ENCODE peak calls at places on chromosomes 2 and 18, in six cellular contexts. One of them, this sample, is unnamed.

GRCh38 chr2:121197369-121198091 is 87.5 kb downstream of the TFCP2L1 start:
- DNase-seq in heart left ventricle: no peak
- DNase-seq in IMR-90: peak; percentile 35
- DNase-seq in A549: peak; percentile 23
- DNase-seq in cardiac muscle cell: peak; percentile 54
- DNase-seq in CD8-positive, alpha-beta T cell: no peak
- DNase-seq in this sample: no peak

GRCh38 chr2:45812039-45812500 is 160.6 kb downstream of the PRKCE start:
- DNase-seq in A549: no peak
- DNase-seq in IMR-90: peak; percentile 86
- DNase-seq in cardiac muscle cell: peak; percentile 36
- DNase-seq in heart left ventricle: no peak
- DNase-seq in CD8-positive, alpha-beta T cell: no peak
- DNase-seq in this sample: no peak

GRCh38 chr2:208254118-208254870 is 577 bp downstream of the IDH1 start:
- DNase-seq in A549: peak; percentile 81
- DNase-seq in cardiac muscle cell: peak; percentile 83
- DNase-seq in heart left ventricle: peak; percentile 84
- DNase-seq in IMR-90: peak; percentile 66
- DNase-seq in CD8-positive, alpha-beta T cell: peak; percentile 84
- DNase-seq in this sample: peak; percentile 81

GRCh38 chr2:173271825-173272224 is 82.8 kb upstream of the CDCA7 start:
- DNase-seq in cardiac muscle cell: peak; percentile 6
- DNase-seq in A549: peak; percentile 13
- DNase-seq in CD8-positive, alpha-beta T cell: no peak
- DNase-seq in IMR-90: no peak
- DNase-seq in heart left ventricle: no peak
- DNase-seq in this sample: no peak

GRCh38 chr2:241759091-241759807 is 17.4 kb upstream of the GAL3ST2 start:
- DNase-seq in IMR-90: no peak
- DNase-seq in cardiac muscle cell: no peak
- DNase-seq in heart left ventricle: no peak
- DNase-seq in A549: no peak
- DNase-seq in CD8-positive, alpha-beta T cell: no peak
- DNase-seq in this sample: no peak

GRCh38 chr2:8939486-8940114 is 63.9 kb downstream of the MBOAT2 start:
- DNase-seq in A549: no peak
- DNase-seq in cardiac muscle cell: no peak
- DNase-seq in CD8-positive, alpha-beta T cell: no peak
- DNase-seq in IMR-90: no peak
- DNase-seq in heart left ventricle: no peak
- DNase-seq in this sample: no peak

GRCh38 chr2:204468689-204469429 is 76.4 kb upstream of the PARD3B start:
- DNase-seq in IMR-90: peak; percentile 86
- DNase-seq in CD8-positive, alpha-beta T cell: no peak
- DNase-seq in cardiac muscle cell: peak; percentile 48
- DNase-seq in A549: no peak
- DNase-seq in heart left ventricle: no peak
- DNase-seq in this sample: no peak

GRCh38 chr2:73969356-73969755 is 15.4 kb upstream of the TET3 start:
- DNase-seq in A549: no peak
- DNase-seq in heart left ventricle: no peak
- DNase-seq in IMR-90: no peak
- DNase-seq in cardiac muscle cell: no peak
- DNase-seq in CD8-positive, alpha-beta T cell: no peak
- DNase-seq in this sample: no peak

GRCh38 chr2:140589273-140589672 is 1541.5 kb downstream of the LRP1B start:
- DNase-seq in IMR-90: no peak
- DNase-seq in A549: no peak
- DNase-seq in cardiac muscle cell: peak; percentile 5
- DNase-seq in heart left ventricle: no peak
- DNase-seq in CD8-positive, alpha-beta T cell: no peak
- DNase-seq in this sample: no peak

GRCh38 chr2:70871398-70872211 is 36.0 kb upstream of the CD207 start:
- DNase-seq in cardiac muscle cell: peak; percentile 83
- DNase-seq in IMR-90: peak; percentile 68
- DNase-seq in CD8-positive, alpha-beta T cell: peak; percentile 86
- DNase-seq in heart left ventricle: peak; percentile 85
- DNase-seq in A549: peak; percentile 88
- DNase-seq in this sample: peak; percentile 80

GRCh38 chr2:148914463-148914862 is 39.4 kb downstream of the KIF5C start:
- DNase-seq in cardiac muscle cell: no peak
- DNase-seq in CD8-positive, alpha-beta T cell: no peak
- DNase-seq in A549: no peak
- DNase-seq in heart left ventricle: no peak
- DNase-seq in IMR-90: no peak
- DNase-seq in this sample: no peak

DNA sequence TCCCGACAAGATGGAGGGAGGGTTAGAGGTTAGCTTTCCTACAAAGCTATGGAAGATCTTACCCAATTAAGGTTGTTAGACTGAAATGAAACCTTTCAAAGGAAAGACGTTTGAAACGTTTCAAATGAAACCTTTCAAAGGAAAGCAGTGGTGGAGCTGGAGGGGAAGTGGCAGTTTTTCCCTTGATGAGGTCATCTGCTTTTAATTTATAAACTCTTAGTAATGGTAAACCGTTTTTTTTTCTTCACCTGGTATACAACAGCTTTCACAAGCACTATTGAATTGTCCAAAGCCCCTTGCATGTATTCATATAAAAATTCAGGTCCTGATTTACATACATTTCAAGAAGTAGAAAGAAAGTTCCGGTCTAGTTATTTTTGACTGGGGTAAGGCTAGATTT is 7.4 kb downstream of the PMAIP1 start:
- DNase-seq in cardiac muscle cell: no peak
- DNase-seq in A549: no peak
- DNase-seq in CD8-positive, alpha-beta T cell: no peak
- DNase-seq in IMR-90: no peak
- DNase-seq in heart left ventricle: no peak
- DNase-seq in this sample: no peak
- H3K4me1 ChIP-seq in cardiac muscle cell: no peaks in the 10 kb centered on the region
- H3K4me1 ChIP-seq in A549: peaks cover 66% of the 10 kb centered on the region
- H3K4me1 ChIP-seq in CD8-positive, alpha-beta T cell: peaks cover 20% of the 10 kb centered on the region
- H3K4me1 ChIP-seq in IMR-90: peaks cover 29% of the 10 kb centered on the region
- H3K4me1 ChIP-seq in heart left ventricle: no peaks in the 10 kb centered on the region
- H3K4me1 ChIP-seq in this sample: peaks cover 15% of the 10 kb centered on the region

GRCh38 chr2:38622210-38622609 is 19.5 kb upstream of the HNRNPLL start:
- DNase-seq in CD8-positive, alpha-beta T cell: no peak
- DNase-seq in cardiac muscle cell: peak; percentile 15
- DNase-seq in heart left ventricle: no peak
- DNase-seq in IMR-90: no peak
- DNase-seq in A549: no peak
- DNase-seq in this sample: no peak
- H3K27ac ChIP-seq in CD8-positive, alpha-beta T cell: no peak overlapping the region
- H3K27ac ChIP-seq in cardiac muscle cell: no peak overlapping the region
- H3K27ac ChIP-seq in heart left ventricle: no peak overlapping the region
- H3K27ac ChIP-seq in IMR-90: no peak overlapping the region
- H3K27ac ChIP-seq in A549: no peak overlapping the region
- H3K27ac ChIP-seq in this sample: no peak overlapping the region

DNA sequence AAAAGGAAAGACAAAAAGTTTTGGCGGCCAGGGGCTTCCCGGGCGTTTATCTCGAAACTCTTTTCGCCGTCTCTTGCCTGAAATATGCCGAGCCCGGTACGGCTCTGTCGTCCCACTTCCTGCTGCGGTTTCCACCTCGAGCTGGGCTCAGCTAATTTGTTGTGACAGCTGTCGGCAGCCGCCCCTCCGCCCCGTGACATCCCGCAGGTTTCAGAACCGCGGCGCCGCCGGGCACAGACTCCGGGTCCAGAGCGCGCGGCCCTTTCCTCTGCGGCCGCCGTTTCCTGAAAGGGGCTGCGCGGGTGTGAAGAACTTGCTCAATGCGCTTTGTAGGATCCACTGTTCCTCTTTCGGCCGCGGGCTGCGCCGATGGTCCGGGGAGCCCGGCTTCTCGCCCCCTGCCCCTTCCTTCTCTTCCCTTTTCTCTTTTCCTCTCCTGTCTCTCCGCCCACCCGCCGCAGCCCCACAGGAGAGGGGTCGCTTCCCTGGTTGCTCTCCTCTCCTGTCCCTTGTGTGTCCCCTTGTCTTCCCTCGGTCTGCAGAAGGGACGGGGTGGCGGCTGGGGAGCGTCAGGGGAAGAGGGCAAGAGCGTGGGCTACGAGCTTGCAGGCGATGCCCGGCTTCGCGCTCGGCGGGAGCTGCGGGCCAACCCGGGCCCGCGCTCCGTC is 648 bp downstream of the ARID5A start:
- DNase-seq in heart left ventricle: peak; percentile 75
- DNase-seq in CD8-positive, alpha-beta T cell: peak; percentile 89
- DNase-seq in cardiac muscle cell: peak; percentile 64
- DNase-seq in A549: no peak
- DNase-seq in IMR-90: peak; percentile 38
- DNase-seq in this sample: peak; percentile 93
- H3K4me1 ChIP-seq in heart left ventricle: peaks cover 88% of the 10 kb centered on the region
- H3K4me1 ChIP-seq in CD8-positive, alpha-beta T cell: peaks cover 44% of the 10 kb centered on the region
- H3K4me1 ChIP-seq in cardiac muscle cell: peaks cover 28% of the 10 kb centered on the region
- H3K4me1 ChIP-seq in A549: peaks cover 39% of the 10 kb centered on the region
- H3K4me1 ChIP-seq in IMR-90: peaks cover 42% of the 10 kb centered on the region
- H3K4me1 ChIP-seq in this sample: peaks cover 40% of the 10 kb centered on the region

DNA sequence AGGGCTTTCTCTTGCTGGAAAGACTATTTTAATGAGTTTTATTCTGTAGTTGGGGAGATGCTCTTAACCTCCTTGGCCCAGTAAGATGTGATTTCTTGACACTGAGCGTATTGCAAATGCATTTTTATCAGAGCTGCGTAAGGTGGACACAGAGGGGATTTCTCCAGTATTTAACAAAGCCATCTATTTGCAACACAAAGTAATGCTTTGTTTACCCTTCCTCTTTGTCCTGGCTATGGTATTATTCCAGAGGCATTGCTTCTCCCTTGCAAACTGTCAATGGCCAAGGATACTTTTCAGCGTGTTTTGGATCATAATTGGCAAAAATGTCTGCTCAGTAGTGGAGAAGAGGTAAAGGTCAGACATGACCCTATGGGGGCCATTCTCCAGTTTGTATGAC is 90.8 kb upstream of the PIK3C3 start:
- DNase-seq in IMR-90: no peak
- DNase-seq in A549: no peak
- DNase-seq in heart left ventricle: no peak
- DNase-seq in cardiac muscle cell: no peak
- DNase-seq in CD8-positive, alpha-beta T cell: no peak
- DNase-seq in this sample: no peak
- H3K27ac ChIP-seq in IMR-90: no peak overlapping the region
- H3K27ac ChIP-seq in A549: no peak overlapping the region
- H3K27ac ChIP-seq in heart left ventricle: no peak overlapping the region
- H3K27ac ChIP-seq in cardiac muscle cell: no peak overlapping the region
- H3K27ac ChIP-seq in CD8-positive, alpha-beta T cell: no peak overlapping the region
- H3K27ac ChIP-seq in this sample: no peak overlapping the region

This sample was measured in naive thymus-derived CD4-positive, alpha-beta T cell.